ENCODE peak calls at places on chromosomes 7 and 10, in nine cellular contexts. B is SK-N-SH; N is neural progenitor cell; U is CD8-positive, alpha-beta T cell; C is psoas muscle; D is OCI-LY7; R is suprapubic skin; P is IMR-90; K is adrenal gland. A is an unnamed sample.

GRCh38 chr10:124248646-124249045 is 155.2 kb upstream of the CHST15 start:
- DNase-seq in B (no peak), N (no peak), U (no peak), C (no peak), D (peak; percentile 35), R (peak; percentile 67), P (no peak), K (no peak), A (no peak)

GRCh38 chr7:135672560-135673359 is 10.4 kb downstream of the STMP1 start:
- DNase-seq in B (peak; percentile 70), N (peak; percentile 67), U (no peak), C (no peak), D (peak; percentile 50), R (no peak), P (peak; percentile 84), K (peak; percentile 34), A (no peak)

GRCh38 chr7:22241805-22242390 is 115.1 kb downstream of the RAPGEF5 start:
- DNase-seq in B (no peak), N (no peak), U (no peak), C (no peak), D (no peak), R (no peak), P (no peak), K (no peak), A (no peak)

GRCh38 chr7:4965295-4966022 is 6.5 kb upstream of the MMD2 start:
- DNase-seq in B (no peak), N (no peak), U (no peak), C (no peak), D (no peak), R (peak; percentile 72), P (no peak), K (no peak), A (no peak)

GRCh38 chr10:97318772-97319651 is at the start of gene FRAT1:
- DNase-seq in B (peak; percentile 89), N (peak; percentile 95), U (peak; percentile 92), C (peak; percentile 93), D (peak; percentile 90), R (peak; percentile 96), P (peak; percentile 93), K (peak; percentile 92), A (peak; percentile 44)

GRCh38 chr10:11299125-11299524 is 281.5 kb downstream of the CELF2 start:
- DNase-seq in B (no peak), N (no peak), U (no peak), C (no peak), D (no peak), R (no peak), P (no peak), K (no peak), A (no peak)

GRCh38 chr10:13296476-13296875 is 3.4 kb downstream of the PHYH start:
- DNase-seq in B (no peak), N (no peak), U (no peak), C (no peak), D (no peak), R (no peak), P (no peak), K (no peak), A (no peak)

GRCh38 chr7:68547794-68548193 is 1050.5 kb upstream of the AUTS2 start:
- DNase-seq in B (no peak), N (no peak), U (no peak), C (no peak), D (no peak), R (no peak), P (no peak), K (no peak), A (no peak)

GRCh38 chr10:78950656-78951587 is 117.8 kb upstream of the ZMIZ1 start:
- DNase-seq in B (no peak), N (no peak), U (no peak), C (no peak), D (no peak), R (no peak), P (no peak), K (no peak), A (no peak)

DNA sequence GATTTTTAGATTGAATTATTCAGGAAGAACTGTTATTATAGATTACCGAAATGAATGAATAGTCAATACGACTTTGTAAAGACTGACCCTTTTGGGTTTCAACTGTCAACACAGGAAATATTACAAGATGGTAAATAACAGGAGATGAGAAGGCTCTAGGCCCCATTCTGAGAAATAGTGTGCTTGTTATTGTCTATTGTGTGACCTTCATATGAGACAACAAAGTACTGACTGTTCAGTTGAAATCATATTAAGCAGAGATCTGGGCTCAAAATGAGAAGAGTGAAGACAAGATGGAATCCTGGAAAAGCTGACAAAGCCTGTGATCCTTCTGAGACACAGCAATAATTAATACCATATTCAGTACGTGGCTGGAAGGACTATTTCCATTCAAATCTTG is 503.8 kb downstream of the INHBA start:
- DNase-seq in B (no peak), N (no peak), U (no peak), C (no peak), D (no peak), R (no peak), P (no peak), K (no peak), A (no peak)
- TF ChIP-seq CTCF in B (no peak), N (no peak), U (no peak), C (no peak), D (no peak), R (no peak), P (no peak), K (no peak), A (no peak)

GRCh38 chr7:155459133-155459866 is 1.4 kb downstream of the EN2 start:
- DNase-seq in B (peak; percentile 58), N (peak; percentile 48), U (no peak), C (no peak), D (no peak), R (no peak), P (no peak), K (no peak), A (no peak)
- H3K4me1 ChIP-seq in B (peaks cover 8% of the 10 kb centered on the region), N (peaks cover 3% of the 10 kb centered on the region), U (peaks cover 12% of the 10 kb centered on the region), C (peaks cover 2% of the 10 kb centered on the region), D (no peaks in the 10 kb centered on the region), R (peaks cover 43% of the 10 kb centered on the region), P (no peaks in the 10 kb centered on the region), K (peaks cover 22% of the 10 kb centered on the region), A (peaks cover 17% of the 10 kb centered on the region)

DNA sequence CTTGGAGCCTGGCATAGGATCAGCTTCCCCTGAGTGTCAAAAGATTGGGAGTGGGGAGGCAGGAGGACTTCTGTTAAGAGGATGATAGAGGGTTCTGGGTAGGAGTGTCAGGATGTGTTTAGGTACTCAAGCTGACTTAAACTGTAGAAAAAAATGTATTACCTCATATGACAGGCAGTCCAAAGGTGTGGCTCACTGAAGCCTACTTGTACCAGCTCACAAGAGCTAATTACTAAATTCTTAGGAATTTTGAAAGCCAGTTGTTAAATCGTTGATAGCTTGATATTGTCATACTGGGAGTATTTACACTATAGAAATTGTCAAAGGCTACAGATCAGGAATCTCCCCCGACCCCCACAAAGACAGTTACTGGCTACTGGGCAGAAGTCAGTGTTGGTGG is 32.1 kb downstream of the FAS start:
- DNase-seq in B (no peak), N (no peak), U (no peak), C (no peak), D (no peak), R (no peak), P (no peak), K (no peak), A (no peak)
- H3K27ac ChIP-seq in B (no peak overlapping the region), N (no peak overlapping the region), U (no peak overlapping the region), C (no peak overlapping the region), D (no peak overlapping the region), R (no peak overlapping the region), P (no peak overlapping the region), K (no peak overlapping the region), A (no peak overlapping the region)

DNA sequence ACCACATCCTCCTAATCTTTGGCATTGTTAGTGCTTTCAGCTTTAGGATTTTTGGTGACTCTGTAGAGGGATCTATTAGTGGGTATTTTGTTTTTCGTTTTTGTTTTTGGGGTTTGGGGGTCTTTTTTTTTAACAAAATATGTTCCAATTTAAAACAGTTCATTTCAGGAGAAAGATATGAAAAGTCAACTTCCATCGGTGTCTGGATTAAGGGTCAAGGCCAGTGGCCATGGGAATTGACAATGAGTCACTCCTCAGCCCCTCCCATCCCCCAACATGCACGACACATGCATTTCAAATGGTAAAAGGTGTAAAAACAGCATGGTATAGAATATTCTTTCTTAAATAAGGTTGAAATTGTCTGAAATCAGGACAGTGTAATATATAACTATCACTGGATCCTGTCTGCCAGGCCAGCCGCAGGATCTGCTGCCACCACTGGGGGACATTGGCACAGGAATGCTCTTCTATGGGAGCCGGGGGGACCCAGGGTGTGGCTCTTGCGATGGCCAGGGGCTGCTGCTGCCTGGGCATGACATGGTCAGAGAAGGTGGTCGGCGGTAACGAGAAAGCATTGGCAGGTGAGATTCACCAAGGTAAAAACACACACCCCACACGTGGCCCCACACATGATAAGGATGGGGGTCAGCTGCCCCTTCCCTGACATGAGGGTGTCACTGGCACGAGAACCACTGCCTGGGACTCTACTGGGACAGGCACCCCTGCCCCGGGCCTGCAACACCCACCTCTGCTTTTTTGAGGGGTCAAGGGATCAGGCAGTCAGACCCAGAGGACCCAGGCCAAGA is 126.2 kb upstream of the KCTD7 start:
- DNase-seq in B (peak; percentile 65), N (no peak), U (no peak), C (no peak), D (no peak), R (peak; percentile 73), P (no peak), K (peak; percentile 45), A (no peak)
- TF ChIP-seq CTCF in B (peak; percentile 39), N (no peak), U (no peak), C (no peak), D (no peak), R (no peak), P (no peak), K (no peak), A (no peak)

DNA sequence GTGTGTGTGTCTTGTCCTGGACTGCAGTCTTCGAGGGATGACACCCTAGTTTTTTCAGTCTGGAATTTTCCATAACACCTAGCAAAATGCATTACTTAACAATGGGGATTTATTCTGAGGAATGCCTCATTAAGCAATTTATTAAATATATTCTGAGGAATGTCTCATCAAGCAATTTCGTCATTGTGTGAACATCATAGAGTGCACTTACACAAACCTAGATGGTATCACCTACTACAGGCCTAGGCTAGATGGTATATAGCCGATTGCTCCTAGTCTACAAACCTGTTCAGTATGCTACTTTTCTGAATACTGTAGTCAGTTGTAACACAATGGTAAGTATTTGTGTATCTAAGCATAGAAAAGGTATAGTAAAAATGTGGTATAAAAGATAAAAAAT is 1.1 kb upstream of the STEAP4 start:
- DNase-seq in B (no peak), N (no peak), U (no peak), C (no peak), D (no peak), R (no peak), P (no peak), K (no peak), A (no peak)
- H3K4me1 ChIP-seq in B (no peaks in the 10 kb centered on the region), N (peaks cover 4% of the 10 kb centered on the region), U (no peaks in the 10 kb centered on the region), C (no peaks in the 10 kb centered on the region), D (no peaks in the 10 kb centered on the region), R (peaks cover 68% of the 10 kb centered on the region), P (no peaks in the 10 kb centered on the region), K (peaks cover 16% of the 10 kb centered on the region), A (no peaks in the 10 kb centered on the region)

A was measured in ascending aorta.